ENCODE peak calls at places on chromosomes 13 and 19, in four cellular contexts. I is cardiac fibroblast, V is nephron progenitor cell, L is omental fat pad. T is an unnamed sample.

GRCh38 chr13:20332361-20333096 is 100.4 kb upstream of the GJB6 start:
- DNase-seq in I (peak), V (no peak), L (no peak), T (no peak)

GRCh38 chr19:11814707-11815050 is 606 bp downstream of the ZNF440 start:
- DNase-seq in I (peak), V (no peak), L (no peak), T (no peak)

GRCh38 chr13:30844548-30845296 is 61.3 kb upstream of the MEDAG start:
- DNase-seq in I (peak), V (no peak), L (no peak), T (no peak)

GRCh38 chr13:80654638-80655249 is 313.8 kb upstream of the SPRY2 start:
- DNase-seq in I (no peak), V (no peak), L (no peak), T (no peak)

GRCh38 chr19:4909897-4910593 is 744 bp downstream of the UHRF1 start:
- DNase-seq in I (peak), V (peak), L (peak), T (peak)

GRCh38 chr19:11410682-11411081 is 8.4 kb downstream of the RGL3 start:
- DNase-seq in I (peak), V (no peak), L (no peak), T (no peak)

GRCh38 chr13:23488442-23488841 is 54.9 kb upstream of the SACS start:
- DNase-seq in I (peak), V (no peak), L (no peak), T (no peak)

GRCh38 chr13:97498419-97498818 is 64.5 kb downstream of the RAP2A start:
- DNase-seq in I (no peak), V (no peak), L (no peak), T (no peak)

GRCh38 chr19:3285647-3286176 is 61.3 kb downstream of the CELF5 start:
- DNase-seq in I (no peak), V (no peak), L (no peak), T (no peak)

GRCh38 chr19:45162464-45163143 is 1.8 kb upstream of the NKPD1 start:
- DNase-seq in I (no peak), V (no peak), L (no peak), T (no peak)

GRCh38 chr13:75101997-75102720 is 379.8 kb downstream of the TBC1D4 start:
- DNase-seq in I (peak), V (peak), L (no peak), T (no peak)

GRCh38 chr19:48311384-48311783 is 14.0 kb upstream of the EMP3 start:
- DNase-seq in I (no peak), V (no peak), L (no peak), T (no peak)

GRCh38 chr13:112918746-112919145 is 50.3 kb upstream of the MCF2L start:
- DNase-seq in I (no peak), V (no peak), L (no peak), T (no peak)

GRCh38 chr13:95437561-95437960 is 115.0 kb upstream of the CLDN10 start:
- DNase-seq in I (no peak), V (no peak), L (no peak), T (no peak)